ENCODE peak calls at places on chromosomes 11 and 22, in ten cellular contexts. O is right lobe of liver, V is astrocyte of the cerebellum, S is cardiac fibroblast, Y is fibroblast of pulmonary artery, D is thyroid gland, G is BJ, J is HFF-Myc, H is MM.1S, X is sigmoid colon. K is an unnamed sample.

GRCh38 chr11:69877235-69877634 is 58.0 kb upstream of the FGF3 start:
- DNase-seq in O (no peak), V (no peak), S (no peak), Y (no peak), D (no peak), G (no peak), J (no peak), H (no peak), X (peak), K (no peak)

GRCh38 chr22:48758905-48759875 is 1068.5 kb downstream of the BRD1 start:
- DNase-seq in O (peak), V (no peak), S (no peak), Y (no peak), D (no peak), G (no peak), J (no peak), H (no peak), X (peak), K (no peak)

GRCh38 chr11:123475478-123475877 is 45.4 kb downstream of the GRAMD1B start:
- DNase-seq in O (no peak), V (no peak), S (peak), Y (peak), D (no peak), G (no peak), J (no peak), H (no peak), X (peak), K (peak)

GRCh38 chr11:92123540-92123939 is 101.1 kb upstream of the FAT3 start:
- DNase-seq in O (no peak), V (peak), S (peak), Y (peak), D (no peak), G (peak), J (peak), H (no peak), X (no peak), K (peak)

GRCh38 chr22:42300286-42301071 is 30.0 kb upstream of the TCF20 start:
- DNase-seq in O (no peak), V (no peak), S (no peak), Y (no peak), D (no peak), G (no peak), J (no peak), H (no peak), X (no peak), K (no peak)

GRCh38 chr22:36417281-36417686 is 29.5 kb upstream of the MYH9 start:
- DNase-seq in O (peak), V (no peak), S (no peak), Y (no peak), D (peak), G (no peak), J (peak), H (peak), X (no peak), K (peak)

GRCh38 chr11:77207618-77208313 is 79.7 kb downstream of the MYO7A start:
- DNase-seq in O (no peak), V (no peak), S (peak), Y (peak), D (no peak), G (no peak), J (no peak), H (no peak), X (no peak), K (no peak)

GRCh38 chr11:61888043-61888442 is 3.3 kb downstream of the FADS3 start:
- DNase-seq in O (no peak), V (peak), S (peak), Y (peak), D (peak), G (peak), J (no peak), H (no peak), X (peak), K (peak)

GRCh38 chr22:38824587-38824986 is 19.2 kb downstream of the NPTXR start:
- DNase-seq in O (peak), V (peak), S (peak), Y (peak), D (peak), G (no peak), J (peak), H (peak), X (peak), K (peak)

GRCh38 chr11:111735262-111736116 is 30.7 kb downstream of the PPP2R1B start:
- DNase-seq in O (peak), V (peak), S (peak), Y (peak), D (peak), G (peak), J (peak), H (no peak), X (peak), K (peak)

GRCh38 chr11:122976734-122977454 is 4.7 kb downstream of the BSX start:
- DNase-seq in O (no peak), V (no peak), S (no peak), Y (no peak), D (no peak), G (no peak), J (no peak), H (no peak), X (no peak), K (no peak)

GRCh38 chr11:13384837-13385417 is 78.1 kb downstream of the BTBD10 start:
- DNase-seq in O (no peak), V (peak), S (peak), Y (peak), D (peak), G (no peak), J (peak), H (peak), X (no peak), K (peak)

GRCh38 chr22:23877566-23877965 is 16.6 kb upstream of the MIF start:
- DNase-seq in O (no peak), V (no peak), S (no peak), Y (no peak), D (no peak), G (no peak), J (no peak), H (no peak), X (no peak), K (no peak)

GRCh38 chr11:67694875-67695555 is 20.6 kb upstream of the ALDH3B2 start:
- DNase-seq in O (no peak), V (no peak), S (no peak), Y (no peak), D (no peak), G (no peak), J (no peak), H (no peak), X (no peak), K (no peak)

GRCh38 chr11:111642521-111642920 is 40.3 kb downstream of the SIK2 start:
- DNase-seq in O (no peak), V (no peak), S (no peak), Y (no peak), D (no peak), G (no peak), J (no peak), H (no peak), X (no peak), K (no peak)

GRCh38 chr22:36770946-36771340 is 5.0 kb downstream of the IFT27 start:
- DNase-seq in O (no peak), V (no peak), S (no peak), Y (no peak), D (no peak), G (no peak), J (no peak), H (no peak), X (peak), K (no peak)

GRCh38 chr11:65310756-65311155 is 3.9 kb upstream of the CDC42EP2 start:
- DNase-seq in O (no peak), V (no peak), S (peak), Y (no peak), D (peak), G (no peak), J (no peak), H (no peak), X (no peak), K (no peak)

GRCh38 chr22:17205432-17205831 is 13.8 kb downstream of the ADA2 start:
- DNase-seq in O (no peak), V (no peak), S (peak), Y (no peak), D (no peak), G (no peak), J (no peak), H (peak), X (no peak), K (no peak)

GRCh38 chr11:133950874-133951483 is 5.8 kb downstream of the IGSF9B start:
- DNase-seq in O (no peak), V (no peak), S (no peak), Y (no peak), D (peak), G (no peak), J (no peak), H (no peak), X (no peak), K (no peak)

DNA sequence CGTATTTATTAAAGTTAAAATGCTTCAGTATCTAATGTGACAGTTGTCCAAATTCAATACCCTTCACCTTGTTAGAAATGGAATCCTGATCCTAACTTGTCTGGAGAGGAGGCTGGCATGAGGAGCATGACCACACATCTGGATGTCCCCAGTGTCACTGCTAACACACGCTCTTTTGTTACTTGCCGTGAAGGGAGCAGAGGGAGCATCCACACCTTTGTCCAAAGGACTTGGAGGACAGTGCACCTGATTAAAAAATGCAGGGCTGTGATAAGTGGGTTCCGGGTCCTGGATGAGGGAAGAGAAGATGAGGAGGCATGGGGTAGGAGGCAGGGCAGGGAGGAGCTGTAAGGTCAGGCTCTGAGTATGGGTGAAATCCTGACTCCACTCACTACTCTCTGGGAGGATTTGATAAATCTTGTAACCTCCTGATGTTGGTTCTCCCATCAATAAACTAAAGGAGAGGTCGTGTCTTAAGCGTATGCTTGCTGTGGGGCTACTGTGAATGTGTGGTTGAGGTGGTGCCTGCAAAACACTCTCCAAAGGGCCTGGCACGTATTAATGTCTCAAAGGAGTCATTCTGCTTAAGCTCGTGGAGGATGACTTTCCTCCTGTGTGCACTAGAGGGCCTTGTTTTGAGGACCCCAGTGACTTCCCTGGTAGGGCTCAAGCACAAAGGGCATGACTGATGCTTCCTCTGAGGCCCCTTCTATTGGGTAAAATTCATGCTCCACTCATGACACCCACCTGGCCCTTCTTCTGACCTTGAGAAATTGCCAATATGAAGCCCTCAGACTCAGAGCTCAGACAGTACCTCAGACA is 16.8 kb upstream of the IGLL5 start:
- DNase-seq in O (no peak), V (no peak), S (no peak), Y (no peak), D (no peak), G (no peak), J (no peak), H (peak), X (no peak), K (no peak)
- TF ChIP-seq CTCF in O (no peak), V (no peak), S (no peak), Y (peak), D (no peak), G (no peak), J (peak), H (peak), X (no peak), K (no peak)

DNA sequence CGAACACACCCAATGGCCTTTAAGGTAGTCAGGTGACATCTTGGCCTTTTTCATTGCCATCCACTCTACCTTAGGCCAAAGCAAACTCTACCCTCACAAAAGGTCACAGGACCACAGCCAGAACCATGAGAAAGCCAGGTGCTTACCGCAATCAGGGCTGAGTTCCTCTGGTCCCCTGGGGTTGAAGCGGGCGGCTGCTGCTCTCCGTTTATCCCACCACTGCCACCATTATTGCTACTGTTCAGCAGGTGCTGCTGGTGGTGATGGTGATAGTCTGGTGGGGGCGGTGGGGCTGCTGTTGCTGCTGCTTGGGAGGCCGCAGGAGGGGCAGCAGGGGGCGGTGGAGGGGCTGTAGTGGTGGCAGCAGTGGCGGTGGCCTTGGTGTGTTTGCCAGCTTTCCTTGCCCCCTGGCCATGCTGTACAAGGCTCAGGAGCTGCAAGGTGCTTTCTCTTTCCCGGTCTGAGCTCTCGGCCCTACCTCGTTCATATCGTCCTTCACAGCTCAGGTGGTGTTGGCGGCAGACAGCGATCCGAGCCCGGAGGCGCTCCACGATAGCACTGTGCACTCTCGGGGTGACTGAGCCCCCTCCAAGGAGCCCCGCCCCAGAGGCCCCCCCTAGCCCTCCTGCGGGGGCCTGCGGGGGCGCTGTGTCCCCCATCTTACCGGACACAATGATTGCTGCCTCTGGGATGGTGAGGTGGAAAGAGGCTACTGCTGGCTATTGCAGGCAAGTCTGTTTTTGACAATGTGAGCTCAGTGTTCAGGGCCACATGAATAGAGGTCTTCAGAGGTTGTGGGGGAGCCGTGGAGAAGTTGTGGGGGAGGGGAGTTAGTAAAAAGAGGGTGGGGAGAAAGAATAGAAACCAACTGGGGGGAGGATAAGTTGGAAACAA is 1.5 kb downstream of the MAML2 start:
- DNase-seq in O (peak), V (no peak), S (peak), Y (peak), D (peak), G (no peak), J (no peak), H (peak), X (peak), K (peak)
- H3K4me3 ChIP-seq in O (peak), V (peak), S (peak), Y (peak), D (peak), G (peak), J (peak), H (peak), X (peak), K (peak)

GRCh38 chr11:120329556-120329955 is 4.5 kb downstream of the TLCD5 start:
- DNase-seq in O (no peak), V (no peak), S (no peak), Y (no peak), D (no peak), G (no peak), J (no peak), H (no peak), X (no peak), K (no peak)

GRCh38 chr11:120327311-120327710 is 2.2 kb downstream of the TLCD5 start:
- DNase-seq in O (no peak), V (no peak), S (no peak), Y (no peak), D (no peak), G (no peak), J (no peak), H (no peak), X (no peak), K (no peak)

GRCh38 chr11:120326845-120327281 is 1.8 kb downstream of the TLCD5 start:
- DNase-seq in O (no peak), V (no peak), S (peak), Y (peak), D (no peak), G (no peak), J (no peak), H (peak), X (no peak), K (no peak)

GRCh38 chr11:120326228-120326627 is 1.1 kb downstream of the TLCD5 start:
- DNase-seq in O (no peak), V (no peak), S (peak), Y (peak), D (no peak), G (no peak), J (no peak), H (no peak), X (no peak), K (peak)

DNA sequence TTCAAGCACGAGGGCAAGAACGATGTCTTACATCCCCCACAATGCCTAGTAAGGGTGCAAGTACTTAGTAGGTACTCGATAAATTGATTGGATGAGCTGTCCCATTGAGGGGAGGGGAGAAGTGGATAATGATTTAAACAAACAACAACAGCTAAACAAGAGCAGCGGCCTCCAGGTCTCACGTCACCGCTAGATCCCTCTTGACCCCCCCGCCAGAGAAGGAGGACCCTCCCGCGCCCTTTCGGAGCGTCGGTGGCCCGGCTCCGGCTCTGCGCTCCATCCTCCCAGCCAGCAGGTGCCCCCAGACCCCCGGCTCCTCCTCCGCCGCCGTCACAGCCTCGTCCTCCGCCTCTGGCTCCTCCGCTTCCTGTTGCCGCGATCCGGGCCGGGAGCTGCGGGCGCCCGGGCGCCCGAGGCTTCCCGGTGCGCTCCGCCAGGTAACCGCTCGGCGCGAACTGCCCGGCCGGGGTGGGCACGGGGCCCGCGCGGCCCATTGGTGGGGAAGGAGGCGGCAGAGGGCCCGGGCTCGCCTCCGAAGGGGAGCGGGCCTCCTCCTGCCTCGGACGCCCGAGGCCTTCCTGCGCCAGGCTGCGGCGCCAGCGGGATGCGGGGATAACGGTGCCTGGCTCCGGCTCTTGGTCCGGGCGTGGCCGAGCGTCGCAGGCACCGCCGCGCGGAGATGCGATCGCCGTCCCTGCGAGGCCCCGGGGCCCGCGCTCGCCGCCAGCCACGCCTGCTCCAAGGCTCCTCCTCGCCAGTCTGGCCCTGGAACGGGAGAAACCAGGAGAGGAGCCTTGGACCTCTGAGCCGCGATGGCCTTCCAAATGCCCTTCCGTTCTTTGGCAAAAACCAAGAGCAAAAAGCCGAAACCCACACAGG is at the start of gene TLCD5:
- DNase-seq in O (peak), V (no peak), S (peak), Y (peak), D (peak), G (no peak), J (no peak), H (peak), X (peak), K (peak)
- TF ChIP-seq CTCF in O (no peak), V (no peak), S (peak), Y (no peak), D (no peak), G (peak), J (no peak), H (no peak), X (no peak), K (peak)

GRCh38 chr11:864928-865327 is 22.3 kb downstream of the TSPAN4 start:
- DNase-seq in O (no peak), V (no peak), S (no peak), Y (no peak), D (no peak), G (no peak), J (no peak), H (no peak), X (no peak), K (no peak)

GRCh38 chr11:862704-863388 is 20.2 kb downstream of the TSPAN4 start:
- DNase-seq in O (no peak), V (no peak), S (no peak), Y (no peak), D (no peak), G (no peak), J (no peak), H (no peak), X (no peak), K (no peak)

GRCh38 chr11:865512-866430 is 23.1 kb downstream of the TSPAN4 start:
- DNase-seq in O (no peak), V (no peak), S (no peak), Y (no peak), D (no peak), G (no peak), J (no peak), H (no peak), X (no peak), K (no peak)

GRCh38 chr11:863389-864117 is 20.9 kb downstream of the TSPAN4 start:
- DNase-seq in O (no peak), V (no peak), S (no peak), Y (no peak), D (no peak), G (no peak), J (no peak), H (no peak), X (no peak), K (no peak)

DNA sequence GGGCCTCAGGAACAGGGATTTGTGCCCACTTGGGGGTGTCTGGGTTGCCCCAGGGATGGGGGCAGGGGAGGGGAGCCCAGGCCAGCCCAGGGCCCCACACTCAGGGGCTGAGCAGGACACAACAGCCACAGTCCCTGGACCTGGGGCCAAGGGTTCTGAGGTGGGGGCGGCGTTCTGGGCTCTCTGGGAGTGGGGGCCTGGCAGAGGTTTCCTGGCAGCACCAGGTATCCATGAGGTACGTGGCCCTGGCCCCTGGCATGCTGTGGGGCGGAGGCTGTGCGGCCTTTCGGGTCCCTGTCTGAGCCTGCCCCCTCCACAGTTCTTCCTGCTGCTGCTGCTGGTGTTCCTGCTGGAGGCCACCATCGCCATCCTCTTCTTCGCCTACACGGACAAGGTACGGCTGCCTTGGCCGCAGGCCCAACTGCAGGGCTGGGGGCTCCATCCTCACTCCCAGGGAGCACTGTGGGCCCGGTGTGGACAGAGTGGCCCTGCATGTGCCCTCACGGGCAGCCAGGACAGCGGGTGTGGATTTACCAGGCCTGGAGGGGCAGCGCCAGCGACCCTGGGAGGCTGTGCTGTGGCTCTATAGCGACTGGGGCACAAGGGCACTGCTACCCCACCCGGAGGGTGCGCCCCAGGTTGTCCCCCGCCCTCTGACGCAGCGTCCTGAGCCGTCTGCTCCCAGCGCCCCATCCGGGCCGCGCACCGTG is 21.6 kb downstream of the TSPAN4 start:
- DNase-seq in O (no peak), V (no peak), S (no peak), Y (no peak), D (no peak), G (no peak), J (no peak), H (no peak), X (no peak), K (no peak)
- H3K4me3 ChIP-seq in O (no peak), V (no peak), S (no peak), Y (no peak), D (no peak), G (no peak), J (no peak), H (no peak), X (no peak), K (no peak)

DNA sequence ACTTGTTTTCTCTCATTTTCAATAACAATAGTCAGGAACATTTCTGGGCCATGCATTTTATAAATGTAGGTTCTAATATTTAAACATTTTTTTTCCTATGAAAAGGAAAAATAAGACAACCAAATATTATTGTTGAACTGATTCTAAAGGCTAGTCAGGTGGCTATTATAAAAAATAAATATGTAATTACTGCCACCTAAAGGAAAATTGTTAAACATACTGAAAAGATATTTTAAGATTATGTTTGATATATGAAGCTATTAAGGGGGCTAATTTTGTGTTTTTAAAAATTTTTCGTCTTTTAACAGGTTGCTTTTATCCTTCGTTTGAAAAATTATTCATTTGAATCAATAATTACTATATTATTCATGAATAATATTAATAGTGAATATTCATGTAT is 62.2 kb upstream of the FDX1 start:
- DNase-seq in O (no peak), V (no peak), S (peak), Y (peak), D (no peak), G (no peak), J (no peak), H (peak), X (no peak), K (no peak)
- TF ChIP-seq CTCF in O (peak), V (no peak), S (no peak), Y (peak), D (peak), G (no peak), J (no peak), H (no peak), X (no peak), K (no peak)